ENCODE peak calls at places on chromosomes 6 and 20, in six cellular contexts. U is foreskin keratinocyte, J is heart left ventricle, I is HCT116, T is coronary artery, Z is fibroblast of mammary gland. E is an unnamed sample.

GRCh38 chr6:158040804-158041347 is 59.2 kb downstream of the SYNJ2 start:
- DNase-seq in U (no peak), J (no peak), I (no peak), T (peak; percentile 82), Z (peak; percentile 80), E (no peak)

GRCh38 chr20:62805365-62805710 is 703 bp downstream of the OGFR start:
- DNase-seq in U (no peak), J (no peak), I (no peak), T (no peak), Z (no peak), E (no peak)

GRCh38 chr20:49340161-49340966 is 62.5 kb upstream of the ZNFX1 start:
- DNase-seq in U (no peak), J (no peak), I (no peak), T (no peak), Z (peak; percentile 7), E (no peak)

GRCh38 chr20:47352332-47353223 is 3.9 kb downstream of the ZMYND8 start:
- DNase-seq in U (no peak), J (peak; percentile 78), I (no peak), T (no peak), Z (no peak), E (no peak)

GRCh38 chr20:40990542-40991120 is 38.0 kb upstream of the TOP1 start:
- DNase-seq in U (peak; percentile 77), J (peak; percentile 83), I (peak; percentile 75), T (no peak), Z (peak; percentile 87), E (peak; percentile 38)

GRCh38 chr6:137851669-137852068 is 15.4 kb upstream of the TNFAIP3 start:
- DNase-seq in U (peak; percentile 97), J (no peak), I (no peak), T (no peak), Z (no peak), E (no peak)

GRCh38 chr20:1721687-1722512 is 64.3 kb upstream of the SIRPG start:
- DNase-seq in U (peak; percentile 11), J (no peak), I (no peak), T (no peak), Z (no peak), E (no peak)

GRCh38 chr20:3101737-3102574 is 17.4 kb upstream of the AVP start:
- DNase-seq in U (no peak), J (no peak), I (no peak), T (no peak), Z (no peak), E (no peak)

GRCh38 chr6:55174211-55175013 is at the start of gene HCRTR2:
- DNase-seq in U (no peak), J (no peak), I (no peak), T (no peak), Z (no peak), E (no peak)

GRCh38 chr6:15712813-15713212 is 50.0 kb upstream of the DTNBP1 start:
- DNase-seq in U (no peak), J (no peak), I (no peak), T (no peak), Z (no peak), E (no peak)

GRCh38 chr20:47600967-47601547 is 99.4 kb downstream of the NCOA3 start:
- DNase-seq in U (no peak), J (no peak), I (no peak), T (no peak), Z (no peak), E (no peak)

GRCh38 chr20:16261733-16262277 is 311.4 kb downstream of the KIF16B start:
- DNase-seq in U (no peak), J (no peak), I (no peak), T (no peak), Z (no peak), E (no peak)

GRCh38 chr6:39865011-39865888 is 69.0 kb downstream of the MOCS1 start:
- DNase-seq in U (no peak), J (peak; percentile 76), I (peak; percentile 50), T (peak; percentile 78), Z (peak; percentile 65), E (no peak)

GRCh38 chr6:56752009-56752408 is 109.3 kb upstream of the DST start:
- DNase-seq in U (peak; percentile 69), J (no peak), I (no peak), T (no peak), Z (peak; percentile 86), E (no peak)

GRCh38 chr6:168354338-168354737 is 34.8 kb upstream of the DACT2 start:
- DNase-seq in U (no peak), J (no peak), I (no peak), T (no peak), Z (no peak), E (no peak)

GRCh38 chr6:168359794-168360193 is 40.2 kb upstream of the DACT2 start:
- DNase-seq in U (no peak), J (no peak), I (no peak), T (no peak), Z (no peak), E (no peak)

GRCh38 chr6:168353041-168353440 is 33.5 kb upstream of the DACT2 start:
- DNase-seq in U (no peak), J (no peak), I (no peak), T (no peak), Z (no peak), E (no peak)

GRCh38 chr6:168361766-168362165 is 42.2 kb upstream of the DACT2 start:
- DNase-seq in U (no peak), J (no peak), I (no peak), T (no peak), Z (no peak), E (no peak)

DNA sequence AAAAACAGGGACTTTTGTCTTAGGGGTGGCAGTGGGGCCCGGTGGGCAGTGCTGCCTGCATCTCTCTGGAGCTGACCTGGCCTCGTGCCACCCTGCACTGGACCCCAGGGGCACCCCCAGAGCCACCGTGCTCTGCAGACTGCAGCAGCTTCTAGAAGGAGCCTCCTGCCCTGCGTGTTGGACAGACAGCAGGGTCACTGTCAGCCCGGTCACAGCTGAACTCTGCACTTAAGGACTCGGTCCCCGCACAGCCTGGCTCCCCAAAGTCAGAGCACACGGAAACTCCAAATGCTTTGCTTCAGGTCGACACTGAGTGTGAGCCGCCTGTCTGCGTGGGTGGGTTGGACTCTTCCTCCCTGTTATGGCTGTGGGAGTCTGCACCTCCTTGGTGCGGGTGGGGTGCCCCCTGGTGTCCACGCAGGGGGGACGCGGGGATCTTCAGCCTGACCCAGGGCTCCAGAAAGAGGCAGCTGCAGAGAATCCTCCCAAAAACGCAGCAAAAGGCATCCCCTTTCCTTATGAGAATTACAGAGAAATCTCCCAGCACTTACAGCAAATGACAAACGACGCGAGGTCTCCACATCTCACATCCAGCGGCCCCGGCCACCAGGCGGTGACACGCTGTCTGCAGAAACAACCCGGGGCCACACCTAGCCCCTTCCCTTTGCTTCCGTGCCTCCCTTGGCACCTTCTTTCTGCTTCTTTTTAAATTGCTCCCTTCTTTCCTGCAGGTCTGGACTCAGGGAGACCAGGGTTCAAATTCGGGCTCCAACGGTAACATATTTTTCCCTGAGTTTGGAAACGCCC is 36.3 kb upstream of the DACT2 start:
- DNase-seq in U (no peak), J (peak; percentile 69), I (peak; percentile 10), T (no peak), Z (peak; percentile 12), E (no peak)
- TF ChIP-seq CTCF in U (peak; percentile 66), J (peak; percentile 72), I (peak; percentile 69), T (peak; percentile 30), Z (peak; percentile 39), E (no peak)

DNA sequence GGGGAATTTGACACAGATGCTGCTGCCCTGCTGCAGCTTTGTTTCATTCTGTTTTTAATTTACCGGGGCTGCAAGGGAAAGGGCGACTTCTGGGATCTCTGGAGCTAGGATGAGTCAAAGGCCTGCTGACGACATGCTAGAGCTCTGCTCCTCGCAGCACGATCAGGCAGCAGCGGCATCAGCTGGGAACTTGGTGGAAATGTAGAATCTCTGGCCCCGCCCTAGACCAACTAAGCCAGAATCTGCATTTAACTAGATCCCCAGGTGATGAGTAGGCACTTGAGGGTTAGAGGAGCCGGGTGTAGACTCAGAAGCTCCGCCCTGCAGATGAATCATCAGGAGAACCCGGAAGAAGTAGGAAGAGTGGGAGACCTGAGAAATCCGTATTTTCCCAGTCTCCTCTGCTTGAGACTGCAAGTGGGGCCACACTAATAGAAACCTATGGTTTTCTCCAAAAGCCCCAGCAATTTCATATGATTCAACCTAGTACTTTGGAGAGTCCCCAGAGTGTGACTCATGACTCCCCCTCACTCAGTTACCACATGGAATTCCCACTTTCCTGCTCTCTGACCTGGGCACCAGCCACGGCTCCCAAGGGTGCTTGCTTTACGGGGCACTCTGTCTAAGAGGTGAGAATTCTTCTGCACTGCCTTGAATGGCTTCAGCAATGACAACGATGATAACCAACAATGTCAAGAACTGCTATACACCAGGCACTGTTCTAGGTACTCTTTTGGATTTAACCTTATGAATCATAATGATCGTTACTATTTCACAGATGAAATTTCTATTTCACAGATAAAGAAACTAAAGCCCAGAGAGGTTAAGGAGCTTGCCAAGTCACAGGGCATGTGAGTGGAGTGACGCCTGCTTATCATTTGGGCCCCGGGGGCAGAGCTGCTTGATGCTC is 18.1 kb downstream of the TUBB2B start:
- DNase-seq in U (peak; percentile 99), J (peak; percentile 47), I (peak; percentile 96), T (no peak), Z (peak; percentile 98), E (no peak)
- TF ChIP-seq CTCF in U (peak; percentile 92), J (no peak), I (peak; percentile 55), T (no peak), Z (peak; percentile 22), E (no peak)

GRCh38 chr6:147390909-147391536 is 117.5 kb upstream of the SAMD5 start:
- DNase-seq in U (peak; percentile 20), J (no peak), I (peak; percentile 21), T (no peak), Z (peak; percentile 28), E (no peak)
- TF ChIP-seq CTCF in U (peak; percentile 80), J (peak; percentile 53), I (peak; percentile 65), T (no peak), Z (peak; percentile 19), E (no peak)

GRCh38 chr6:42929088-42929927 is at the start of gene CNPY3:
- DNase-seq in U (peak; percentile 99), J (peak; percentile 96), I (peak; percentile 98), T (peak; percentile 98), Z (peak; percentile 97), E (peak; percentile 84)
- TF ChIP-seq CTCF in U (peak; percentile 28), J (no peak), I (no peak), T (no peak), Z (no peak), E (no peak)

DNA sequence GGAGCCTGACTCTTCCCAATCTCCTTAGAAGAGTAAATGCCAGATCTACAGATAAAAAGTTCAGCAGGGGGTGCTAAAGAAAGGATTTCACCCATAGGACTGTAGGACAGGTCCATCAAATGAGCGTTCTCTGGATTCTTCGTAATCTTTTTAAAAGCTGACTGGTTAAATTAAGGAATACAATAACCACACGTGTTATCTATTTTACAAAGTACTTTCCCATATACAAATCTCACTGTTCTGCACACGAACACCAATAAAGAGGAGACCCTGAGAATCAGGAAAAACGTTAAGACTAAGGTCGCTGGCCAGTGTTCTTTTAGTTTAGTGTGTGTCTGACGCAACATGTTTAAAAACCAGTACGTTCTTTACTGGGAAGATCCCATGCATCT is 542 bp downstream of the TUBE1 start:
- DNase-seq in U (peak; percentile 71), J (no peak), I (peak; percentile 34), T (no peak), Z (peak; percentile 67), E (no peak)
- TF ChIP-seq CTCF in U (peak; percentile 71), J (peak; percentile 20), I (peak; percentile 42), T (no peak), Z (peak; percentile 44), E (no peak)

GRCh38 chr6:36914227-36914794 is 28.6 kb downstream of the C6orf89 start:
- DNase-seq in U (peak; percentile 98), J (no peak), I (peak; percentile 73), T (no peak), Z (peak; percentile 47), E (no peak)
- TF ChIP-seq CTCF in U (peak; percentile 94), J (no peak), I (peak; percentile 36), T (no peak), Z (peak; percentile 21), E (no peak)

E was measured in activated B cell treated with CpG ODN at 0.5 μM for 24 hours.